ENCODE peak calls at places on chromosomes 12 and 14, in nine cellular contexts. N, R, H, L, J, W, X, T and A are unnamed samples.

GRCh38 chr12:131132118-131132892 is 178.6 kb downstream of the ADGRD1 start:
- DNase-seq in J (peak; percentile 51), R (peak; percentile 76), T (peak; percentile 86), N (peak; percentile 64), H (peak; percentile 92), W (peak; percentile 76), L (peak; percentile 63), X (peak; percentile 70), A (peak; percentile 85)

GRCh38 chr12:107423531-107423930 is 262.1 kb upstream of the PWP1 start:
- DNase-seq in N (no peak), J (no peak), T (no peak), H (no peak), W (no peak), X (no peak), R (no peak), L (no peak), A (no peak)

GRCh38 chr12:52254965-52255751 is 19.3 kb upstream of the KRT86 start:
- DNase-seq in J (no peak), N (no peak), T (no peak), L (no peak), X (no peak), R (no peak), W (no peak), H (no peak), A (no peak)

GRCh38 chr12:104514127-104514810 is 57.5 kb downstream of the CHST11 start:
- DNase-seq in N (no peak), H (no peak), L (no peak), T (no peak), X (no peak), J (no peak), R (no peak), W (no peak), A (no peak)

GRCh38 chr12:117875652-117876491 is 92.9 kb downstream of the KSR2 start:
- DNase-seq in R (peak; percentile 62), L (no peak), J (no peak), N (no peak), T (no peak), W (peak; percentile 57), H (no peak), X (peak; percentile 45), A (no peak)

GRCh38 chr14:38867561-38868150 is 235.4 kb downstream of the SEC23A start:
- DNase-seq in T (peak; percentile 31), R (peak; percentile 85), N (peak; percentile 77), L (peak; percentile 71), X (peak; percentile 45), J (peak; percentile 78), W (peak; percentile 84), H (no peak), A (no peak)

GRCh38 chr14:68873379-68873778 is 80.5 kb upstream of the ZFP36L1 start:
- DNase-seq in J (no peak), T (no peak), R (no peak), N (no peak), L (no peak), X (no peak), W (no peak), H (no peak), A (no peak)

GRCh38 chr12:88113871-88114270 is 28.0 kb downstream of the CEP290 start:
- DNase-seq in T (no peak), L (no peak), H (no peak), W (no peak), N (no peak), J (peak; percentile 9), R (no peak), X (no peak), A (no peak)

GRCh38 chr14:58455593-58456265 is 28.2 kb downstream of the KIAA0586 start:
- DNase-seq in N (no peak), T (no peak), W (no peak), X (no peak), L (no peak), H (no peak), J (peak; percentile 9), R (no peak), A (no peak)

GRCh38 chr12:117162167-117162539 is 28.1 kb downstream of the FBXO21 start:
- DNase-seq in X (no peak), T (no peak), R (no peak), N (no peak), L (no peak), H (no peak), J (no peak), W (no peak), A (no peak)

GRCh38 chr12:53944209-53944608 is 5.6 kb downstream of the HOXC13 start:
- DNase-seq in R (no peak), L (no peak), J (no peak), X (no peak), W (no peak), N (no peak), H (no peak), T (no peak), A (no peak)
- TF ChIP-seq CTCF in R (no peak), L (no peak), J (no peak), X (no peak), W (no peak), N (no peak), H (no peak), T (no peak), A (no peak)

GRCh38 chr12:6272300-6273208 is 37.9 kb upstream of the PLEKHG6 start:
- DNase-seq in W (peak; percentile 39), L (peak; percentile 72), R (no peak), J (no peak), T (no peak), N (no peak), X (no peak), H (no peak), A (no peak)

GRCh38 chr12:6275609-6276246 is 34.8 kb upstream of the PLEKHG6 start:
- DNase-seq in W (no peak), N (no peak), R (no peak), H (no peak), L (no peak), X (no peak), T (no peak), J (no peak), A (no peak)

GRCh38 chr12:6271281-6271680 is 39.2 kb upstream of the PLEKHG6 start:
- DNase-seq in N (no peak), J (no peak), W (no peak), X (no peak), H (no peak), T (no peak), L (no peak), R (no peak), A (no peak)

GRCh38 chr12:6273931-6274687 is 36.4 kb upstream of the PLEKHG6 start:
- DNase-seq in H (no peak), L (no peak), J (peak; percentile 20), T (no peak), X (no peak), N (no peak), W (no peak), R (no peak), A (no peak)

DNA sequence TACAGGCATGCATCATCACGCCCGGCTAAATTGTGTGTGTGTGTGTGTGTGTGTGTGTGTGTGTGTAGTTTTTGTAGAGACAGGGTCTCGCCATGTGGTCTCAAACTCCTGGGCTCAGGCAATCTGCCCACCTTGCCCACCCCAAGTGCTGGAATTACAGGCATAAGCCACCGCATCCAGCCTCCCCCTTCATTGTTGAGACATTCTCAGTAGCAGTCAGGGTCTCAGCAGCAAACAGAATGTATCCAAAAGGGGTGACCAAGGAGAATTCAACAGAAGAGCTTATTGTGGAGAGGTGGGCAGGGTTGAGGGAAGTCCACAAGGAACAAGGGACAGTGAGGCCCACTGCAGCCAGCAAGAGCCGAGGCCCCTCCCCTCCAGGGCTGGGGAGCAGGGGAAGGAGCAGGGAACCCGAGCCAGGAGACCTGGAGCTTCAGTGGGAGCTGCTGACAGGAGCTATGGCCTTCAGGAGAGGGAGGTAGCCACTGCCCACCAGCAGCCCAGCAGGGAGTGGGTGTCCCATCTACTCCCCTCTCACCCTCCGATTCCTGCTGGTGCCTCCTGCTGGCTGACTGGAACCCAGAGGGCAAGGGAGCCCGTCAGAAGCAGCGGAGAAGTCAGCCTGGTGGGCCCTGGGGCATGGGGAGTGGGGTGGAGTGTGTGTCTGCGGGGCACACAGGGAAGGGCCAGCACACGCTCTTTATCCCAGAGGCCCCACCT is 37.1 kb upstream of the PLEKHG6 start:
- DNase-seq in R (no peak), H (no peak), J (no peak), X (no peak), N (no peak), T (no peak), L (no peak), W (no peak), A (no peak)
- TF ChIP-seq CTCF in R (no peak), H (no peak), J (no peak), X (no peak), N (no peak), T (no peak), L (no peak), W (no peak), A (no peak)

GRCh38 chr12:50057000-50057841 is at the start of gene ASIC1:
- DNase-seq in J (peak; percentile 60), L (peak; percentile 54), W (peak; percentile 26), X (peak; percentile 60), T (peak; percentile 80), R (peak; percentile 80), N (peak; percentile 61), H (peak; percentile 89), A (peak; percentile 82)
- TF ChIP-seq CTCF in J (no peak), L (no peak), W (no peak), X (no peak), T (no peak), R (peak; percentile 46), N (no peak), H (peak; percentile 26), A (no peak)

GRCh38 chr14:56884617-56885016 is 74.3 kb upstream of the OTX2 start:
- DNase-seq in W (no peak), H (no peak), L (no peak), R (no peak), J (no peak), T (no peak), N (no peak), X (no peak), A (no peak)
- TF ChIP-seq CTCF in W (no peak), H (no peak), L (no peak), R (no peak), J (no peak), T (no peak), N (no peak), X (no peak), A (no peak)

DNA sequence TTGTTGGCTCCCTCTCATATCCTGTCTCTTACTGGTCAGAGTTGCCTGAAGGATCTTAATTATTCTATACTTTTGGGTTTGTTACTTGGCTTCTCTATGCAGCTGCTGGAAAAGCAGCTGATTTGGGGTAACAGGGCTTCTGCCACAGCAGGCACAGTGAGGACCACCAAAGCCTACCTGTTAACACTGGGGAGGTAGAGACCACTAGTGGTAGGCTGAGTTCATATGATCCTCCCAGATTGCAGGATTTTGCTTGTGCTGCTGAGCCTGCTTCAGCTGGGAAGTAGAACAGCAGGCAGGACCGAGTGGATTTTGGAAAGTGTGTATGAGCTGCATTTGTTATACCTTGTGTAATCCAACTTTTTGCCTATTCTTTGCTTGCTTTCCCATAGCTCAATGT is 34.1 kb downstream of the RCOR1 start:
- DNase-seq in X (no peak), H (no peak), L (no peak), N (no peak), W (no peak), T (no peak), R (no peak), J (no peak), A (no peak)
- TF ChIP-seq CTCF in X (no peak), H (no peak), L (no peak), N (no peak), W (no peak), T (no peak), R (no peak), J (no peak), A (peak; percentile 20)

GRCh38 chr14:100981808-100982207 is 78.3 kb upstream of the RTL1 start:
- DNase-seq in W (no peak), T (no peak), J (no peak), H (no peak), X (no peak), L (no peak), N (no peak), R (no peak), A (no peak)
- TF ChIP-seq CTCF in W (no peak), T (no peak), J (no peak), H (no peak), X (no peak), L (no peak), N (no peak), R (no peak), A (no peak)